ENCODE peak calls at places on chromosome 6, in four cellular contexts. One of them, this sample, is unnamed.
A peak's percentile ranks its signal among the peaks of the same experiment; 100 is the strongest.

GRCh38 chr6:8633762-8634161 is 198.4 kb upstream of the SLC35B3 start:
- DNase-seq in K562: no peak
- DNase-seq in HepG2: no peak
- DNase-seq in GM12878: no peak
- DNase-seq in this sample: no peak

GRCh38 chr6:38212579-38212978 is 393.1 kb downstream of the ZFAND3 start:
- DNase-seq in K562: no peak
- DNase-seq in HepG2: no peak
- DNase-seq in GM12878: no peak
- DNase-seq in this sample: no peak

GRCh38 chr6:136547336-136547735 is 2.9 kb downstream of the MAP7 start:
- DNase-seq in K562: no peak
- DNase-seq in HepG2: no peak
- DNase-seq in GM12878: no peak
- DNase-seq in this sample: peak; percentile 70

GRCh38 chr6:113458368-113459010 is 398.7 kb upstream of the MARCKS start:
- DNase-seq in K562: no peak
- DNase-seq in HepG2: no peak
- DNase-seq in GM12878: no peak
- DNase-seq in this sample: no peak

GRCh38 chr6:100296810-100297544 is 167.7 kb downstream of the SIM1 start:
- DNase-seq in K562: no peak
- DNase-seq in HepG2: peak; percentile 50
- DNase-seq in GM12878: no peak
- DNase-seq in this sample: peak; percentile 17

GRCh38 chr6:41581381-41581991 is 35.3 kb downstream of the FOXP4 start:
- DNase-seq in K562: no peak
- DNase-seq in HepG2: no peak
- DNase-seq in GM12878: no peak
- DNase-seq in this sample: peak; percentile 82

GRCh38 chr6:29142349-29142748 is 28.4 kb upstream of the OR2J2 start:
- DNase-seq in K562: no peak
- DNase-seq in HepG2: no peak
- DNase-seq in GM12878: no peak
- DNase-seq in this sample: no peak

GRCh38 chr6:16129623-16130243 is 847 bp downstream of the MYLIP start:
- DNase-seq in K562: no peak
- DNase-seq in HepG2: no peak
- DNase-seq in GM12878: no peak
- DNase-seq in this sample: peak; percentile 5

GRCh38 chr6:46491201-46491788 is at the start of gene RCAN2:
- DNase-seq in K562: peak; percentile 13
- DNase-seq in HepG2: peak; percentile 27
- DNase-seq in GM12878: no peak
- DNase-seq in this sample: peak; percentile 15

GRCh38 chr6:47413752-47414516 is 63.7 kb upstream of the CD2AP start:
- DNase-seq in K562: peak; percentile 74
- DNase-seq in HepG2: peak; percentile 64
- DNase-seq in GM12878: peak; percentile 60
- DNase-seq in this sample: no peak

GRCh38 chr6:118963003-118963402 is 28.0 kb upstream of the MCM9 start:
- DNase-seq in K562: no peak
- DNase-seq in HepG2: no peak
- DNase-seq in GM12878: no peak
- DNase-seq in this sample: no peak

GRCh38 chr6:22557007-22557406 is 12.4 kb upstream of the HDGFL1 start:
- DNase-seq in K562: no peak
- DNase-seq in HepG2: no peak
- DNase-seq in GM12878: no peak
- DNase-seq in this sample: no peak

GRCh38 chr6:123316733-123317323 is 319.9 kb downstream of the TRDN start:
- DNase-seq in K562: peak; percentile 22
- DNase-seq in HepG2: peak; percentile 9
- DNase-seq in GM12878: no peak
- DNase-seq in this sample: peak; percentile 8

GRCh38 chr6:35078896-35079295 is 62.2 kb downstream of the TCP11 start:
- DNase-seq in K562: no peak
- DNase-seq in HepG2: no peak
- DNase-seq in GM12878: no peak
- DNase-seq in this sample: no peak

GRCh38 chr6:11953641-11954040 is 58.5 kb upstream of the HIVEP1 start:
- DNase-seq in K562: no peak
- DNase-seq in HepG2: no peak
- DNase-seq in GM12878: no peak
- DNase-seq in this sample: no peak

GRCh38 chr6:51908243-51908642 is 179.2 kb downstream of the PKHD1 start:
- DNase-seq in K562: no peak
- DNase-seq in HepG2: no peak
- DNase-seq in GM12878: no peak
- DNase-seq in this sample: no peak

GRCh38 chr6:147770221-147770620 is 261.7 kb downstream of the SAMD5 start:
- DNase-seq in K562: no peak
- DNase-seq in HepG2: no peak
- DNase-seq in GM12878: no peak
- DNase-seq in this sample: no peak

GRCh38 chr6:71886184-71887005 is at the start of gene RIMS1:
- DNase-seq in K562: no peak
- DNase-seq in HepG2: no peak
- DNase-seq in GM12878: no peak
- DNase-seq in this sample: peak; percentile 6

GRCh38 chr6:44179648-44180047 is 21.0 kb downstream of the CAPN11 start:
- DNase-seq in K562: no peak
- DNase-seq in HepG2: no peak
- DNase-seq in GM12878: no peak
- DNase-seq in this sample: no peak

GRCh38 chr6:134574491-134574890 is 256.6 kb upstream of the SGK1 start:
- DNase-seq in K562: no peak
- DNase-seq in HepG2: no peak
- DNase-seq in GM12878: no peak
- DNase-seq in this sample: no peak
- TF ChIP-seq JUNB in K562: no peak
- TF ChIP-seq JUNB in HepG2: no peak
- TF ChIP-seq JUNB in GM12878: no peak
- TF ChIP-seq JUNB in this sample: no peak

GRCh38 chr6:4506221-4506620 is 270.0 kb upstream of the CDYL start:
- DNase-seq in K562: no peak
- DNase-seq in HepG2: no peak
- DNase-seq in GM12878: no peak
- DNase-seq in this sample: no peak
- TF ChIP-seq CHD4 in K562: no peak
- TF ChIP-seq CHD4 in HepG2: no peak
- TF ChIP-seq CHD4 in GM12878: no peak
- TF ChIP-seq CHD4 in this sample: no peak

DNA sequence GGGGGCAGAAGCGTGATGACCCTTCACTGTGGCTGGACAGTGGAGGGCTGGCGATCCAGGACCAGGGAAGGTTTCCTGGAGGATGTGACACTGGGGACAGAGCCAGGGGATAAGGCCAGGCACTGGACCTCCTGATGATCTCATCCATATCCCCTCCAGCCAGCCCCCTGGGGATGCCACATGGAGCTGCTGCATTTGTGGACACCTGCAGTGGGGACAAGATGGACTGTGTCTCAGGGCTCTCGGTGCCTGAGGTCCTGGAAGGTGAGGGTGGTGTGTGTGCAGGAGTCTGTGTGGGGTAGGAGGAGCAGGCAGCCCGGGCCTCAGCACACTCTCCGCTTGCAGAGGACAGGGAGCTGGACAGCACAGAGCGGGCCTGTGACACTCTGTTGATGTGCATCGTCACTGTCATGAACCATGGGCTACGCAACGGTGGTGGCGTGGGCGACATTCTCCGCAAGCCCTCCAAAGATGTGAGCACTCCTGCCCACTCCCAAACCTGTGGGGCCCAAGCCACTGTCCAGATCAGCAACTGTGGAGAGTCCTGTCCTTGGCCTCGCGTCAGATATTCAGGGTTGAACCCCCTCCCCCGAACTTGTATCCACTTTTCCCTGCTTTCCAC is 19.9 kb downstream of the UQCC2 start:
- DNase-seq in K562: no peak
- DNase-seq in HepG2: no peak
- DNase-seq in GM12878: no peak
- DNase-seq in this sample: no peak
- TF ChIP-seq JUNB in K562: no peak
- TF ChIP-seq JUNB in HepG2: no peak
- TF ChIP-seq JUNB in GM12878: no peak
- TF ChIP-seq JUNB in this sample: no peak

GRCh38 chr6:2182251-2182650 is 63.2 kb downstream of the GMDS start:
- DNase-seq in K562: no peak
- DNase-seq in HepG2: no peak
- DNase-seq in GM12878: no peak
- DNase-seq in this sample: no peak

GRCh38 chr6:2178125-2178524 is 67.3 kb downstream of the GMDS start:
- DNase-seq in K562: no peak
- DNase-seq in HepG2: no peak
- DNase-seq in GM12878: no peak
- DNase-seq in this sample: no peak

GRCh38 chr6:2183235-2183634 is 62.2 kb downstream of the GMDS start:
- DNase-seq in K562: no peak
- DNase-seq in HepG2: no peak
- DNase-seq in GM12878: no peak
- DNase-seq in this sample: no peak

GRCh38 chr6:2181567-2181966 is 63.8 kb downstream of the GMDS start:
- DNase-seq in K562: no peak
- DNase-seq in HepG2: no peak
- DNase-seq in GM12878: no peak
- DNase-seq in this sample: no peak

GRCh38 chr6:2179950-2180349 is 65.5 kb downstream of the GMDS start:
- DNase-seq in K562: no peak
- DNase-seq in HepG2: no peak
- DNase-seq in GM12878: no peak
- DNase-seq in this sample: no peak
- TF ChIP-seq CHD4 in K562: no peak
- TF ChIP-seq CHD4 in HepG2: no peak
- TF ChIP-seq CHD4 in GM12878: no peak
- TF ChIP-seq CHD4 in this sample: no peak

GRCh38 chr6:53528107-53528506 is 16.8 kb downstream of the GCLC start:
- DNase-seq in K562: no peak
- DNase-seq in HepG2: no peak
- DNase-seq in GM12878: no peak
- DNase-seq in this sample: no peak

GRCh38 chr6:53523511-53524454 is 21.1 kb downstream of the GCLC start:
- DNase-seq in K562: no peak
- DNase-seq in HepG2: no peak
- DNase-seq in GM12878: no peak
- DNase-seq in this sample: no peak

GRCh38 chr6:53527249-53527765 is 17.6 kb downstream of the GCLC start:
- DNase-seq in K562: no peak
- DNase-seq in HepG2: no peak
- DNase-seq in GM12878: no peak
- DNase-seq in this sample: no peak

GRCh38 chr6:53526000-53526399 is 18.9 kb downstream of the GCLC start:
- DNase-seq in K562: no peak
- DNase-seq in HepG2: no peak
- DNase-seq in GM12878: no peak
- DNase-seq in this sample: no peak

GRCh38 chr6:53524455-53524815 is 20.5 kb downstream of the GCLC start:
- DNase-seq in K562: no peak
- DNase-seq in HepG2: no peak
- DNase-seq in GM12878: no peak
- DNase-seq in this sample: no peak
- TF ChIP-seq JUNB in K562: no peak
- TF ChIP-seq JUNB in HepG2: no peak
- TF ChIP-seq JUNB in GM12878: no peak
- TF ChIP-seq JUNB in this sample: no peak

GRCh38 chr6:170235726-170236125 is 55.2 kb downstream of the DLL1 start:
- DNase-seq in K562: no peak
- DNase-seq in HepG2: no peak
- DNase-seq in GM12878: no peak
- DNase-seq in this sample: no peak
- TF ChIP-seq CHD4 in K562: no peak
- TF ChIP-seq CHD4 in HepG2: no peak
- TF ChIP-seq CHD4 in GM12878: no peak
- TF ChIP-seq CHD4 in this sample: no peak

DNA sequence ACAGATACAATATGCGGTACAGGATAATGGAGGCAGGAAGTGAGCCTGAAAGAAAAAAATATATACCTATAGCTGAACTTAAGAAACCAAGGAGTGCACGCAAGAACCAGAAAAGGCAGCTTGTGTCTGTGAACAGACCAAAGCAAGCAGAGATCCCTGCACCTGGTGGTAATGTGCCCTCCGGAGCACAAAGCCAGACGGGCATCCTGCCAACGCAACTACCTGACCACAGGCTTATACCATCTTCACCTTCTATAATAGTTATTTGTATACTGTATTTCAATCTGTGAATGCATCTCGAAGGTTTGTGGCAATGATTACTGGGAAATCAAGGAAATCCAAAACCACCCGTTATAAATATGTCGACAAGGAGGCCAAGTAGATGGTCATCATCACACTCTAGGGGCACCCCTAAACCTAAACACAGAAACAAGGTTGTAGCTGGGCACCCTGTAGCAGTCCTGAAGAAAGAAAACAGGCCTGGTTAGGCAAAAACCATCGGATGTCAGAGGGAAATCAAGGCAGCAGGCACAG is 802 bp downstream of the FBXL4 start:
- DNase-seq in K562: no peak
- DNase-seq in HepG2: no peak
- DNase-seq in GM12878: no peak
- DNase-seq in this sample: peak; percentile 18
- TF ChIP-seq JUNB in K562: no peak
- TF ChIP-seq JUNB in HepG2: no peak
- TF ChIP-seq JUNB in GM12878: no peak
- TF ChIP-seq JUNB in this sample: no peak

GRCh38 chr6:162124710-162125435 is 602.7 kb downstream of the PRKN start:
- DNase-seq in K562: no peak
- DNase-seq in HepG2: no peak
- DNase-seq in GM12878: no peak
- DNase-seq in this sample: no peak

GRCh38 chr6:162123797-162124196 is 603.8 kb downstream of the PRKN start:
- DNase-seq in K562: no peak
- DNase-seq in HepG2: no peak
- DNase-seq in GM12878: no peak
- DNase-seq in this sample: peak; percentile 2

GRCh38 chr6:162118706-162119105 is 608.9 kb downstream of the PRKN start:
- DNase-seq in K562: no peak
- DNase-seq in HepG2: no peak
- DNase-seq in GM12878: no peak
- DNase-seq in this sample: no peak

DNA sequence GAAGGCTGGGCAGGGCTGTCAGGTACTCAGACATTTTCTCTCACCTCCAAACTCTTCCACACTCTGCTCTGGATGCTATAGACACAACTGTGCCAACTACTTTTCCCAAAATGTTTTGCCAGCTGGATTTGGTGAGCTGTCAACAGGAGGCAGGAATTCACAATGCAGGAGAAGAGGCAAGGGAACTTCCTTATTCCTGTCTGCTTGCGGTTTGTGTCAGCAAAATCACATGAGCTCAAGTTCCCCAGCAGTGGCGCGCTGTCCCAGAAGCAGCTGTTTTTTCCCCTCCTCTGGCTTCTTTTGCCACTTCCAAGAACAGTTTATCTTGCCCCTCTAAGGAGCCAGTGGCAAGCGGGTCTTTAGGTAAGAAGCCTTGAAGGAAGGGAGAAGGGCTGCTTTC is 608.2 kb downstream of the PRKN start:
- DNase-seq in K562: no peak
- DNase-seq in HepG2: no peak
- DNase-seq in GM12878: no peak
- DNase-seq in this sample: no peak
- TF ChIP-seq CHD4 in K562: no peak
- TF ChIP-seq CHD4 in HepG2: no peak
- TF ChIP-seq CHD4 in GM12878: no peak
- TF ChIP-seq CHD4 in this sample: no peak

GRCh38 chr6:125066964-125067363 is 86.6 kb upstream of the TPD52L1 start:
- DNase-seq in K562: no peak
- DNase-seq in HepG2: no peak
- DNase-seq in GM12878: no peak
- DNase-seq in this sample: no peak
- TF ChIP-seq JUNB in K562: no peak
- TF ChIP-seq JUNB in HepG2: no peak
- TF ChIP-seq JUNB in GM12878: no peak
- TF ChIP-seq JUNB in this sample: no peak

This sample was measured in A549.